ENCODE peak calls at places on chromosome 2, in six cellular contexts. Q is GM23338, E is MM.1S, S is HCT116, K is GM23248, I is neural progenitor cell. P is an unnamed sample.

GRCh38 chr2:218400930-218401833 is 1.5 kb downstream of the CTDSP1 start:
- DNase-seq in Q (no peak), E (no peak), S (no peak), K (peak; percentile 22), I (peak; percentile 75), P (no peak)

GRCh38 chr2:20217041-20217970 is 7.6 kb downstream of the SDC1 start:
- DNase-seq in Q (no peak), E (no peak), S (no peak), K (peak; percentile 27), I (no peak), P (no peak)

GRCh38 chr2:86800856-86801567 is 10.3 kb upstream of the CD8A start:
- DNase-seq in Q (no peak), E (no peak), S (no peak), K (no peak), I (no peak), P (no peak)

GRCh38 chr2:237434916-237435315 is 21.0 kb upstream of the COL6A3 start:
- DNase-seq in Q (no peak), E (peak; percentile 64), S (no peak), K (peak; percentile 90), I (no peak), P (no peak)

GRCh38 chr2:144014108-144014507 is 505.8 kb downstream of the ZEB2 start:
- DNase-seq in Q (no peak), E (no peak), S (no peak), K (peak; percentile 80), I (no peak), P (no peak)

GRCh38 chr2:113069676-113070605 is 2.2 kb downstream of the IL1F10 start:
- DNase-seq in Q (no peak), E (no peak), S (no peak), K (peak; percentile 21), I (no peak), P (no peak)

GRCh38 chr2:74850816-74851566 is 17.1 kb downstream of the HK2 start:
- DNase-seq in Q (no peak), E (no peak), S (no peak), K (peak; percentile 80), I (no peak), P (no peak)

GRCh38 chr2:54591551-54591950 is 131.9 kb upstream of the EML6 start:
- DNase-seq in Q (no peak), E (no peak), S (no peak), K (no peak), I (no peak), P (no peak)

GRCh38 chr2:55954306-55955035 is 30.9 kb upstream of the EFEMP1 start:
- DNase-seq in Q (no peak), E (no peak), S (no peak), K (peak; percentile 85), I (no peak), P (no peak)

GRCh38 chr2:7703048-7703447 is 785.8 kb downstream of the RNF144A start:
- DNase-seq in Q (peak; percentile 55), E (peak; percentile 91), S (no peak), K (no peak), I (peak; percentile 38), P (peak; percentile 47)

GRCh38 chr2:12607971-12608370 is 108.8 kb upstream of the TRIB2 start:
- DNase-seq in Q (no peak), E (no peak), S (no peak), K (peak; percentile 36), I (no peak), P (no peak)

GRCh38 chr2:62741954-62742722 is 36.6 kb downstream of the EHBP1 start:
- DNase-seq in Q (no peak), E (no peak), S (no peak), K (peak; percentile 30), I (no peak), P (no peak)

GRCh38 chr2:98348066-98348561 is 1.9 kb downstream of the CNGA3 start:
- DNase-seq in Q (peak; percentile 86), E (no peak), S (no peak), K (peak; percentile 18), I (peak; percentile 68), P (no peak)

GRCh38 chr2:200747668-200748618 is 63.8 kb upstream of the BZW1 start:
- DNase-seq in Q (no peak), E (peak; percentile 64), S (no peak), K (no peak), I (no peak), P (no peak)
- H3K4me2 ChIP-seq in Q (no peak overlapping the region), E (peak overlapping the region; percentile 27), S (no peak overlapping the region), K (no peak overlapping the region), I (no peak overlapping the region), P (no peak overlapping the region)

DNA sequence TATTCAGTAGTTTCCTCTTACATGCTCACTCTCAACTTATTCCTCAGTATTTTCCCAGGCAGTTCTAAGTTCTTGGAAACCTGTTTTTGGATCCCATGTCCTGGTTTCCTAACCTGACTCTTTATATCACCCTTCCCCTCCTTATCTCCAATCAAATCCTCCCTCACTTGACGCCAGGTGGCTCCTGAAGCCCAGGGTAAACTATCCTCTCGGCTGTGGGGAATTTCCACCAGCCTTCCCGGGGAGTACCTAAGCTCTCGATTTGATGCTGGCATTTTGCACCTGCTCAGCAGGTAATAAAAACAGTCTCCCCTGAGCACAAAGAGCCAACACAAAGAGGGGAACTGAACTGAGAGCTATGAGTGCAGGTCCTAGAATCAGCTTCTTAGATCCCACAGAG is 538.0 kb downstream of the SLC4A3 start:
- DNase-seq in Q (peak; percentile 59), E (no peak), S (no peak), K (no peak), I (peak; percentile 36), P (no peak)
- TF ChIP-seq EZH2phosphoT487 in Q (no peak), E (no peak), S (no peak), K (no peak), I (no peak), P (no peak)

DNA sequence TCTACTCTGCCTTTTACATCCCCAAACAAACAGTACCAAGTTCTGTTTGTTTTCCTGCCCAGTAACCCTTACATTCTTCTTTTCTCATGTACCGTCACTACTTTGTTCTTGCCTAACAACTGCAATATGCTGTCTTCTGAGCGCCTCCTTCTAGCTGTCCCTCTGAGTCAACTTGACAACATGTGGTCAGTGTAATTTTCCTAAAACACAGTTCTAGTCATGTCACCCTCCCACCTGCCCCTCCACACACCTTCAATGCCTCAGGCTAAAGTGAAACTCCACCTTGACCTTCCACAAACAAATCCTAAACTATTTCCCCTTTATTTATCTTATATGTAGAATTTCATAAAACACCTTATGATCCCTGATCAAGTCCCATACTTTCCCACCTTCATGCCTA is 124.6 kb upstream of the CD302 start:
- DNase-seq in Q (no peak), E (no peak), S (no peak), K (peak; percentile 68), I (no peak), P (no peak)
- H2AFZ ChIP-seq in Q (peak overlapping the region; percentile 96), E (peak overlapping the region; percentile 76), S (peak overlapping the region; percentile 98), K (peak overlapping the region; percentile 22), I (peak overlapping the region; percentile 90), P (no peak overlapping the region)

DNA sequence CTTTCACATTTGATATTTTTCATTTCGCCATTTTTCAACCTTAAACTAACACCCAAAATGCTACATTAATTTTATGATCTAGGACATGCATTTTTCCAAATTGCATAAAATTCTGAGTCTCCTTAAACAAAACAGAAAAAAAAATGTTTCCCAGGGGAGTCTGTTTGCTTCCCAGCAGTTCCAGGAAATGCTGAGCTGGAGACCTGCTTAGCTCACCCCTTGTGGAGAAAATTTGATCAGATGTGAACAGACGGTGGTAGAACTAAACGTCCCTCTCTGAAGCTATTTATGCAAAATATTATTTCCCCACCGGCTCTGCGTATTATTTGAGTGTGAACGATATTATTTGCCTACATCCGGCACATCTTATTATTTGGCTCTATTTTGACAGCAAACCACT is 74.9 kb upstream of the AGAP1 start:
- DNase-seq in Q (no peak), E (no peak), S (no peak), K (peak; percentile 7), I (no peak), P (no peak)
- H3K4me2 ChIP-seq in Q (no peak overlapping the region), E (no peak overlapping the region), S (no peak overlapping the region), K (no peak overlapping the region), I (no peak overlapping the region), P (no peak overlapping the region)

GRCh38 chr2:157404363-157404762 is 39.5 kb downstream of the CYTIP start:
- DNase-seq in Q (no peak), E (peak; percentile 87), S (no peak), K (peak; percentile 3), I (no peak), P (peak; percentile 93)
- TF ChIP-seq EZH2phosphoT487 in Q (no peak), E (no peak), S (no peak), K (no peak), I (no peak), P (no peak)

P was measured in OCI-LY7.